ENCODE peak calls at places on chromosome 18, in four cellular contexts. X is GM12865, E is adrenal gland, N is SJCRH30. C is an unnamed sample.

GRCh38 chr18:54163458-54163857 is 61.0 kb downstream of the MBD2 start:
- DNase-seq in N (no peak), E (no peak), X (no peak), C (no peak)

GRCh38 chr18:21897811-21898210 is 157.2 kb downstream of the MIB1 start:
- DNase-seq in E (peak), X (peak), N (peak), C (peak)

GRCh38 chr18:21669736-21670135 is 34.8 kb downstream of the ABHD3 start:
- DNase-seq in E (no peak), N (peak), X (no peak), C (no peak)

GRCh38 chr18:34867520-34867919 is 157.4 kb downstream of the DTNA start:
- DNase-seq in E (no peak), X (no peak), N (peak), C (peak)

GRCh38 chr18:72208920-72209676 is 335.0 kb downstream of the CBLN2 start:
- DNase-seq in N (no peak), X (no peak), E (no peak), C (no peak)

GRCh38 chr18:27966872-27967271 is 210.1 kb downstream of the CDH2 start:
- DNase-seq in N (no peak), X (no peak), E (no peak), C (no peak)

GRCh38 chr18:51330148-51330547 is 132.7 kb upstream of the MEX3C start:
- DNase-seq in E (no peak), N (peak), X (no peak), C (no peak)

GRCh38 chr18:10289265-10289664 is 165.2 kb upstream of the APCDD1 start:
- DNase-seq in N (no peak), E (no peak), X (no peak), C (no peak)

GRCh38 chr18:32714571-32715148 is 58.2 kb downstream of the KLHL14 start:
- DNase-seq in N (peak), X (peak), E (peak), C (peak)

GRCh38 chr18:25669741-25670140 is 317.8 kb upstream of the ZNF521 start:
- DNase-seq in E (no peak), N (peak), X (no peak), C (no peak)

GRCh38 chr18:8720141-8720540 is 14.8 kb downstream of the MTCL1 start:
- DNase-seq in X (no peak), N (no peak), E (no peak), C (no peak)

GRCh38 chr18:34493099-34493544 is 217.0 kb upstream of the DTNA start:
- DNase-seq in E (peak), N (peak), X (peak), C (no peak)

GRCh38 chr18:5461056-5461455 is 82.7 kb downstream of the EPB41L3 start:
- DNase-seq in N (no peak), E (no peak), X (no peak), C (no peak)

GRCh38 chr18:24588440-24588839 is 128.0 kb downstream of the HRH4 start:
- DNase-seq in N (no peak), X (no peak), E (no peak), C (no peak)

GRCh38 chr18:49708674-49709580 is 104.4 kb downstream of the ACAA2 start:
- DNase-seq in X (no peak), E (no peak), N (no peak), C (no peak)

GRCh38 chr18:48950536-48951447 is at the start of gene SMAD7:
- DNase-seq in E (no peak), X (peak), N (peak), C (peak)

GRCh38 chr18:61578846-61579245 is 245.6 kb downstream of the CDH20 start:
- DNase-seq in E (no peak), N (no peak), X (no peak), C (no peak)

GRCh38 chr18:33212363-33212762 is 228.2 kb downstream of the CCDC178 start:
- DNase-seq in E (no peak), X (no peak), N (no peak), C (no peak)

GRCh38 chr18:2988041-2988794 is 24.7 kb downstream of the LPIN2 start:
- DNase-seq in E (no peak), N (no peak), X (no peak), C (no peak)
- H3K4me3 ChIP-seq in E (no peak), N (no peak), X (no peak), C (no peak)

GRCh38 chr18:76405280-76405679 is 89.8 kb downstream of the ZNF516 start:
- DNase-seq in N (no peak), X (no peak), E (no peak), C (no peak)

GRCh38 chr18:76404345-76404831 is 90.7 kb downstream of the ZNF516 start:
- DNase-seq in N (no peak), E (no peak), X (no peak), C (no peak)

GRCh38 chr18:76407681-76408080 is 87.4 kb downstream of the ZNF516 start:
- DNase-seq in E (no peak), N (no peak), X (no peak), C (no peak)

GRCh38 chr18:76406791-76407190 is 88.3 kb downstream of the ZNF516 start:
- DNase-seq in X (no peak), E (no peak), N (no peak), C (no peak)

GRCh38 chr18:76405761-76406356 is 89.2 kb downstream of the ZNF516 start:
- DNase-seq in N (peak), X (peak), E (peak), C (no peak)
- H3K4me3 ChIP-seq in N (no peak), X (no peak), E (no peak), C (no peak)

DNA sequence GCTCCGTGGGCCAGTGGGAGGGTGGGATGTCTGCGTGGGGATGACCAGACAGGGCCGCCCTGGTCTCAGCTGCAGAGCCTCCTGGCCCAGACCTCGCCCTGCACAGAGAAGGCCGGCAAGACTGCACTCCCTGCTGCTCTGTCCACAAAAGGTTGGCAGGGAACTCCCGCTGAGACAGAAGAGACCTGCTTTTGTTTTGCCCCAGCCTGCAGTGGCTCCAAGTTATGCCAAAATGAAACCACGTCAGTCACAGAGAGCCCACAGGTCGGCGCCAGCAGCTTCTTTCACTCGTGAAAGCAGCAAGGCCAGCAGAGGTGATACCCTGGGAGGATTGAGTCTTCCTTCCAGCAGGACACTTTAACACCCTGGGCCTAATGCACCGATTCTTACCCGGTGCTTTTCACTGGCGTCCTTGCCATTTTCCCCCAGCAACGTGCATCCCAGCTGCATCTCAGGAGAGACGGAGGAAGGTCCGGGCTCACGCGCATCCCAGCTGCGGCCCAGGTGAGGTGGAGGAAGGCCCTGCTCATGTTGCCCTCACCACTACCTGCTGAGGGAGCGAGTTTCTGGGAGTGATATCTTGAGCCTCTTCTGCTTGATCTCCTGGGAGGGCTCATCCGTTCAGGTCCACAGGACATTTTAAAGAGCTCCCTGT is 22.1 kb upstream of the CTDP1 start:
- DNase-seq in X (no peak), N (no peak), E (no peak), C (no peak)
- H3K4me3 ChIP-seq in X (no peak), N (no peak), E (no peak), C (no peak)

GRCh38 chr18:56389190-56389589 is 249.2 kb downstream of the TXNL1 start:
- DNase-seq in X (no peak), N (no peak), E (no peak), C (no peak)
- H3K4me3 ChIP-seq in X (no peak), N (no peak), E (no peak), C (no peak)

DNA sequence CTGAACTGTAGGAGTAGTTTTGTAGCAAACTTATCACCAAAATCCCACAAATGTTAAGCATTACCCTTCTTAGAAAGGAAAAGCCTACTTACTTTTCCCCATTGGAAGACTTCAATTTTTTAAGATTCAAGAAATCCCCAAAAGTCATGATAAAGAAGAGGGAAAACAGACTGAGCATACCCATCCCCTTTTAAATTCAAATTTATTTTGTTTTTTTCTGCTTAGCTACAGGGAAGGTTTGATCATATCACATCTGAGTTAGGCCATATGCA is 174.5 kb downstream of the TGIF1 start:
- DNase-seq in E (no peak), X (no peak), N (no peak), C (no peak)
- H3K4me3 ChIP-seq in E (no peak), X (no peak), N (peak), C (no peak)

DNA sequence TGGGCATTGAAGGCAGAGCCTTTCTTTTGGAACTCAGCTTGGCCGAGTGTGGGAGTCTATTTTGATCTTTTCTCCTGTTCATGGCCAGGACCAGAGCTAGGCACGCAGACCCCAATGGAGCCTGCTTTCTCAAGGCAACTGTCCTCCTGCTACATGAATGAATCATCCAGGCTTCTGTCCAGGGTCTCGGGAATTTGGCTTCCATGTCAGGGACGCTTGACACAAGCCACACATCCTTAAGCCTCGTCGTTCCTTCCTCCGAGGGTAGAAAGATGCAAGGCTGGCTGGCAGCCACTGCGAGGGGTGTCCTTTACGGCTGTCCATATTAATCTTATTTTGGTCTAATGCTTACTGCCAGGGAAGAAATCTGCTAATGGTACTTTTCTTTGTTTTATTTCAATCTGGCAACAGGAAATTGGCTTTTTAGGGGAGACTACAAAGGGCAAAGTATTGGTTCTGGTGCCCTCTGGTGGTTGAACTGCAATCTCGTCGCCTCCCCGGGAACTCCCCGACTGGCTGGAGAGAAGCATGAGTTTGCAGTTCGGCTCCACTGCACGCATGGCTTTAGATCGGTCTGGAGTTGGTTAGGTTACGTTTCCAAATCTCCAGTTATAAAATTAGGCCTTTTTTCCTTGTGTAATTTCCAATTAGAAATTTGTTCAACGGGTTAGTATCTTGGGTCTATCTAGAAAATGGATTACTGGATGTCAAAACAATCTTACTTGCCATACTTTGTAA is 135.2 kb downstream of the ALPK2 start:
- DNase-seq in E (peak), X (peak), N (peak), C (peak)
- H3K4me3 ChIP-seq in E (no peak), X (no peak), N (peak), C (no peak)

DNA sequence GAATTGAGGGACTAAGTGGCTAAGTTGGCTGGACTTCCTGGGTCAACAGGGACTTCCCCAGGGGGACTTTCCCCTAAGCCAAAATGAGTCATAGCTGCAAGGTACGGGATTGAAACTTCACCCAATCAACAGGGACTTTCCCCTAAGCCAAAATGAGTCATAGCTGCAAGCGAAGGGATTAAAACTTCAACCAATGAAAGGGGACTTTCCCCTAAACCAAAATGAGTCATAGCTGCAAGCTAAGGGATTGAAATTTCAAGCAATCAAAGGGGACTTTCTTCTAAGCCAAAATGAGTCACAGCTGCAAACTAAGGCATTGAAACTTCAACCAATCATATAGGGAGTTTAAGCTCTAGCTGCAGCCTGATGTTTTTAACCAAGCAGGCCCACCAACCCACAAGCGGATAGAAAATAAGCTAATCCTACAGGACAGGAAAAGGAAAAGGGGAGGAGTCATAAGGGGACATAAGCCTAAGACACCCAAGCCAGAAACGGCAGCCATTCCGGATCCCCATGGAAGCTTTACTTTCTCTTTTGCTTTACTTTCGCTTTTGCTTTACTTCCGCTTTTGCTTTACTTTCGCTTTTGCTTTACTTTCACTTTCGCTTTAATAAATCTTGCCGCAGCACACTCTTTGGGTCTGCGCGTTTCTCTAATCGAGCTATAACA is 1375.4 kb upstream of the CELF4 start:
- DNase-seq in N (peak), X (peak), E (peak), C (peak)
- H3K4me3 ChIP-seq in N (peak), X (peak), E (no peak), C (no peak)

DNA sequence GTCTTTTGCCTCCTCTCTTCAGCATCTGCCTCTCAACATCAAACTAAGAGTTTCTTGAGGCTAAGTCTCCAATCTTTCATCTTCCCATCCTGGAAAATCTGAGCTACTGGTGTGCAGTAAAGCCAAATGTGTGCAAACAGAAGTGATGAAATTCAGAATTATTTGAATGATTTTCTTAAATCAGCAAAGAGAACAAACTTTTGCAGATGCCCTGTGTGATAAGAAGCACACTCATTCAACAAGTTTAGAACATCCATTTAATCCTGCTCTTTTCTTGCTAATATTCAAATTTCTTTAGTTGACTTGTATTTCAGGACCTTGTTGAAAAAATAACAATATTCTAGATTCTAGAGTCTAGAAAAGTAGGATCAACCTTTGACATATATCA is 1374.9 kb upstream of the CELF4 start:
- DNase-seq in N (no peak), X (no peak), E (no peak), C (no peak)
- H3K4me3 ChIP-seq in N (no peak), X (no peak), E (no peak), C (no peak)

C was measured in OCI-LY7.